ENCODE peak calls at places on chromosomes 16 and 17, in nine cellular contexts. One of them, this sample, is unnamed.

GRCh38 chr17:47663997-47664941 is 14.6 kb downstream of the KPNB1 start:
- DNase-seq in myocyte: peak; percentile 60
- DNase-seq in effector CD4-positive, alpha-beta T cell: peak; percentile 56
- DNase-seq in T-helper 2 cell: peak; percentile 30
- DNase-seq in substantia nigra: no peak
- DNase-seq in ovary: peak; percentile 58
- DNase-seq in NCI-H524: peak; percentile 71
- DNase-seq in endothelial cell of umbilical vein: peak; percentile 80
- DNase-seq in Jurkat, Clone E6-1: peak; percentile 62
- DNase-seq in this sample: peak; percentile 31

GRCh38 chr17:62882878-62883277 is 74.8 kb upstream of the MARCHF10 start:
- DNase-seq in myocyte: no peak
- DNase-seq in effector CD4-positive, alpha-beta T cell: no peak
- DNase-seq in T-helper 2 cell: no peak
- DNase-seq in substantia nigra: no peak
- DNase-seq in ovary: no peak
- DNase-seq in NCI-H524: no peak
- DNase-seq in endothelial cell of umbilical vein: no peak
- DNase-seq in Jurkat, Clone E6-1: no peak
- DNase-seq in this sample: no peak

GRCh38 chr16:30382398-30383015 is at the start of gene SEPTIN1:
- DNase-seq in myocyte: peak; percentile 44
- DNase-seq in effector CD4-positive, alpha-beta T cell: peak; percentile 71
- DNase-seq in T-helper 2 cell: peak; percentile 54
- DNase-seq in substantia nigra: no peak
- DNase-seq in ovary: no peak
- DNase-seq in NCI-H524: no peak
- DNase-seq in endothelial cell of umbilical vein: no peak
- DNase-seq in Jurkat, Clone E6-1: peak; percentile 89
- DNase-seq in this sample: no peak

GRCh38 chr17:58693751-58694150 is 1.3 kb downstream of the RAD51C start:
- DNase-seq in myocyte: no peak
- DNase-seq in effector CD4-positive, alpha-beta T cell: no peak
- DNase-seq in T-helper 2 cell: no peak
- DNase-seq in substantia nigra: no peak
- DNase-seq in ovary: no peak
- DNase-seq in NCI-H524: no peak
- DNase-seq in endothelial cell of umbilical vein: peak; percentile 14
- DNase-seq in Jurkat, Clone E6-1: no peak
- DNase-seq in this sample: no peak

GRCh38 chr16:13154799-13155198 is 253.4 kb downstream of the SHISA9 start:
- DNase-seq in myocyte: no peak
- DNase-seq in effector CD4-positive, alpha-beta T cell: no peak
- DNase-seq in T-helper 2 cell: no peak
- DNase-seq in substantia nigra: no peak
- DNase-seq in ovary: no peak
- DNase-seq in NCI-H524: no peak
- DNase-seq in endothelial cell of umbilical vein: no peak
- DNase-seq in Jurkat, Clone E6-1: no peak
- DNase-seq in this sample: no peak

GRCh38 chr17:3915642-3916012 is 638 bp downstream of the P2RX1 start:
- DNase-seq in myocyte: no peak
- DNase-seq in effector CD4-positive, alpha-beta T cell: no peak
- DNase-seq in T-helper 2 cell: no peak
- DNase-seq in substantia nigra: no peak
- DNase-seq in ovary: no peak
- DNase-seq in NCI-H524: no peak
- DNase-seq in endothelial cell of umbilical vein: no peak
- DNase-seq in Jurkat, Clone E6-1: no peak
- DNase-seq in this sample: no peak

GRCh38 chr17:78595135-78595810 is 18.1 kb upstream of the DNAH17 start:
- DNase-seq in myocyte: no peak
- DNase-seq in effector CD4-positive, alpha-beta T cell: no peak
- DNase-seq in T-helper 2 cell: no peak
- DNase-seq in substantia nigra: no peak
- DNase-seq in ovary: no peak
- DNase-seq in NCI-H524: no peak
- DNase-seq in endothelial cell of umbilical vein: no peak
- DNase-seq in Jurkat, Clone E6-1: no peak
- DNase-seq in this sample: no peak

GRCh38 chr17:44071772-44072171 is 1.2 kb downstream of the G6PC3 start:
- DNase-seq in myocyte: peak; percentile 4
- DNase-seq in effector CD4-positive, alpha-beta T cell: no peak
- DNase-seq in T-helper 2 cell: no peak
- DNase-seq in substantia nigra: no peak
- DNase-seq in ovary: no peak
- DNase-seq in NCI-H524: no peak
- DNase-seq in endothelial cell of umbilical vein: peak; percentile 15
- DNase-seq in Jurkat, Clone E6-1: no peak
- DNase-seq in this sample: no peak

GRCh38 chr16:24198807-24199533 is 57.2 kb upstream of the CACNG3 start:
- DNase-seq in myocyte: no peak
- DNase-seq in effector CD4-positive, alpha-beta T cell: no peak
- DNase-seq in T-helper 2 cell: no peak
- DNase-seq in substantia nigra: no peak
- DNase-seq in ovary: no peak
- DNase-seq in NCI-H524: no peak
- DNase-seq in endothelial cell of umbilical vein: no peak
- DNase-seq in Jurkat, Clone E6-1: no peak
- DNase-seq in this sample: no peak

GRCh38 chr16:4612474-4612931 is 2.2 kb downstream of the UBALD1 start:
- DNase-seq in myocyte: no peak
- DNase-seq in effector CD4-positive, alpha-beta T cell: no peak
- DNase-seq in T-helper 2 cell: no peak
- DNase-seq in substantia nigra: no peak
- DNase-seq in ovary: no peak
- DNase-seq in NCI-H524: no peak
- DNase-seq in endothelial cell of umbilical vein: no peak
- DNase-seq in Jurkat, Clone E6-1: peak; percentile 26
- DNase-seq in this sample: no peak

GRCh38 chr17:56699186-56699895 is 105.8 kb downstream of the NOG start:
- DNase-seq in myocyte: peak; percentile 94
- DNase-seq in effector CD4-positive, alpha-beta T cell: no peak
- DNase-seq in T-helper 2 cell: no peak
- DNase-seq in substantia nigra: no peak
- DNase-seq in ovary: no peak
- DNase-seq in NCI-H524: no peak
- DNase-seq in endothelial cell of umbilical vein: peak; percentile 56
- DNase-seq in Jurkat, Clone E6-1: no peak
- DNase-seq in this sample: no peak

GRCh38 chr17:18105595-18105994 is 3.0 kb upstream of the MYO15A start:
- DNase-seq in myocyte: no peak
- DNase-seq in effector CD4-positive, alpha-beta T cell: no peak
- DNase-seq in T-helper 2 cell: no peak
- DNase-seq in substantia nigra: no peak
- DNase-seq in ovary: no peak
- DNase-seq in NCI-H524: no peak
- DNase-seq in endothelial cell of umbilical vein: no peak
- DNase-seq in Jurkat, Clone E6-1: no peak
- DNase-seq in this sample: no peak